ENCODE peak calls at places on chromosome 5, in nine cellular contexts. One of them, this sample, is unnamed.
A peak's percentile ranks its signal among the peaks of the same experiment; 100 is the strongest.

GRCh38 chr5:168585119-168585912 is 6.1 kb upstream of the PANK3 start:
- DNase-seq in activated CD8-positive, alpha-beta memory T cell treated with anti-CD3 and anti-CD28 coated beads for 4 hours: no peak
- DNase-seq in kidney tubule cell: no peak
- DNase-seq in HFF-Myc: no peak
- DNase-seq in stimulated activated CD4-positive, alpha-beta T cell treated with anti-CD3 and anti-CD28 coated beads, Interleukin-1b, Interleukin-23, amount 100 ng/mL, for 4 hours: no peak
- DNase-seq in HTR-8/SVneo: no peak
- DNase-seq in DMS153: no peak
- DNase-seq in SJCRH30: no peak
- DNase-seq in upper lobe of right lung: no peak
- DNase-seq in this sample: no peak

GRCh38 chr5:142143878-142144277 is 35.3 kb downstream of the NDFIP1 start:
- DNase-seq in activated CD8-positive, alpha-beta memory T cell treated with anti-CD3 and anti-CD28 coated beads for 4 hours: no peak
- DNase-seq in kidney tubule cell: peak; percentile 47
- DNase-seq in HFF-Myc: no peak
- DNase-seq in stimulated activated CD4-positive, alpha-beta T cell treated with anti-CD3 and anti-CD28 coated beads, Interleukin-1b, Interleukin-23, amount 100 ng/mL, for 4 hours: no peak
- DNase-seq in HTR-8/SVneo: peak; percentile 21
- DNase-seq in DMS153: no peak
- DNase-seq in SJCRH30: no peak
- DNase-seq in upper lobe of right lung: no peak
- DNase-seq in this sample: peak; percentile 60

GRCh38 chr5:139543423-139543991 is 17.6 kb upstream of the UBE2D2 start:
- DNase-seq in activated CD8-positive, alpha-beta memory T cell treated with anti-CD3 and anti-CD28 coated beads for 4 hours: peak; percentile 8
- DNase-seq in kidney tubule cell: no peak
- DNase-seq in HFF-Myc: no peak
- DNase-seq in stimulated activated CD4-positive, alpha-beta T cell treated with anti-CD3 and anti-CD28 coated beads, Interleukin-1b, Interleukin-23, amount 100 ng/mL, for 4 hours: peak; percentile 28
- DNase-seq in HTR-8/SVneo: no peak
- DNase-seq in DMS153: peak; percentile 9
- DNase-seq in SJCRH30: peak; percentile 76
- DNase-seq in upper lobe of right lung: peak; percentile 85
- DNase-seq in this sample: no peak

GRCh38 chr5:81893961-81894360 is 77.9 kb upstream of the ATG10 start:
- DNase-seq in activated CD8-positive, alpha-beta memory T cell treated with anti-CD3 and anti-CD28 coated beads for 4 hours: no peak
- DNase-seq in kidney tubule cell: no peak
- DNase-seq in HFF-Myc: no peak
- DNase-seq in stimulated activated CD4-positive, alpha-beta T cell treated with anti-CD3 and anti-CD28 coated beads, Interleukin-1b, Interleukin-23, amount 100 ng/mL, for 4 hours: no peak
- DNase-seq in HTR-8/SVneo: no peak
- DNase-seq in DMS153: no peak
- DNase-seq in SJCRH30: no peak
- DNase-seq in upper lobe of right lung: no peak
- DNase-seq in this sample: no peak

GRCh38 chr5:21070871-21071270 is 1082.9 kb upstream of the CDH18 start:
- DNase-seq in activated CD8-positive, alpha-beta memory T cell treated with anti-CD3 and anti-CD28 coated beads for 4 hours: no peak
- DNase-seq in kidney tubule cell: no peak
- DNase-seq in HFF-Myc: no peak
- DNase-seq in stimulated activated CD4-positive, alpha-beta T cell treated with anti-CD3 and anti-CD28 coated beads, Interleukin-1b, Interleukin-23, amount 100 ng/mL, for 4 hours: no peak
- DNase-seq in HTR-8/SVneo: no peak
- DNase-seq in DMS153: no peak
- DNase-seq in SJCRH30: no peak
- DNase-seq in upper lobe of right lung: no peak
- DNase-seq in this sample: no peak

GRCh38 chr5:132215329-132215728 is 12.3 kb downstream of the P4HA2 start:
- DNase-seq in activated CD8-positive, alpha-beta memory T cell treated with anti-CD3 and anti-CD28 coated beads for 4 hours: no peak
- DNase-seq in kidney tubule cell: peak; percentile 97
- DNase-seq in HFF-Myc: peak; percentile 91
- DNase-seq in stimulated activated CD4-positive, alpha-beta T cell treated with anti-CD3 and anti-CD28 coated beads, Interleukin-1b, Interleukin-23, amount 100 ng/mL, for 4 hours: no peak
- DNase-seq in HTR-8/SVneo: peak; percentile 89
- DNase-seq in DMS153: no peak
- DNase-seq in SJCRH30: peak; percentile 98
- DNase-seq in upper lobe of right lung: peak; percentile 91
- DNase-seq in this sample: no peak

GRCh38 chr5:92242170-92242569 is 859.1 kb upstream of the ARRDC3 start:
- DNase-seq in activated CD8-positive, alpha-beta memory T cell treated with anti-CD3 and anti-CD28 coated beads for 4 hours: no peak
- DNase-seq in kidney tubule cell: no peak
- DNase-seq in HFF-Myc: no peak
- DNase-seq in stimulated activated CD4-positive, alpha-beta T cell treated with anti-CD3 and anti-CD28 coated beads, Interleukin-1b, Interleukin-23, amount 100 ng/mL, for 4 hours: no peak
- DNase-seq in HTR-8/SVneo: no peak
- DNase-seq in DMS153: no peak
- DNase-seq in SJCRH30: no peak
- DNase-seq in upper lobe of right lung: no peak
- DNase-seq in this sample: no peak

GRCh38 chr5:142924135-142924883 is 154.1 kb downstream of the ARHGAP26 start:
- DNase-seq in activated CD8-positive, alpha-beta memory T cell treated with anti-CD3 and anti-CD28 coated beads for 4 hours: no peak
- DNase-seq in kidney tubule cell: no peak
- DNase-seq in HFF-Myc: no peak
- DNase-seq in stimulated activated CD4-positive, alpha-beta T cell treated with anti-CD3 and anti-CD28 coated beads, Interleukin-1b, Interleukin-23, amount 100 ng/mL, for 4 hours: no peak
- DNase-seq in HTR-8/SVneo: no peak
- DNase-seq in DMS153: no peak
- DNase-seq in SJCRH30: no peak
- DNase-seq in upper lobe of right lung: no peak
- DNase-seq in this sample: peak; percentile 16

GRCh38 chr5:90802695-90803317 is 244.2 kb downstream of the ADGRV1 start:
- DNase-seq in activated CD8-positive, alpha-beta memory T cell treated with anti-CD3 and anti-CD28 coated beads for 4 hours: no peak
- DNase-seq in kidney tubule cell: peak; percentile 60
- DNase-seq in HFF-Myc: peak; percentile 1
- DNase-seq in stimulated activated CD4-positive, alpha-beta T cell treated with anti-CD3 and anti-CD28 coated beads, Interleukin-1b, Interleukin-23, amount 100 ng/mL, for 4 hours: no peak
- DNase-seq in HTR-8/SVneo: peak; percentile 21
- DNase-seq in DMS153: no peak
- DNase-seq in SJCRH30: peak; percentile 18
- DNase-seq in upper lobe of right lung: no peak
- DNase-seq in this sample: peak; percentile 74

GRCh38 chr5:133754575-133755169 is 142.3 kb upstream of the FSTL4 start:
- DNase-seq in activated CD8-positive, alpha-beta memory T cell treated with anti-CD3 and anti-CD28 coated beads for 4 hours: no peak
- DNase-seq in kidney tubule cell: peak; percentile 49
- DNase-seq in HFF-Myc: no peak
- DNase-seq in stimulated activated CD4-positive, alpha-beta T cell treated with anti-CD3 and anti-CD28 coated beads, Interleukin-1b, Interleukin-23, amount 100 ng/mL, for 4 hours: no peak
- DNase-seq in HTR-8/SVneo: peak; percentile 31
- DNase-seq in DMS153: no peak
- DNase-seq in SJCRH30: peak; percentile 23
- DNase-seq in upper lobe of right lung: no peak
- DNase-seq in this sample: no peak

GRCh38 chr5:132473019-132473531 is 17.5 kb downstream of the IRF1 start:
- DNase-seq in activated CD8-positive, alpha-beta memory T cell treated with anti-CD3 and anti-CD28 coated beads for 4 hours: no peak
- DNase-seq in kidney tubule cell: no peak
- DNase-seq in HFF-Myc: no peak
- DNase-seq in stimulated activated CD4-positive, alpha-beta T cell treated with anti-CD3 and anti-CD28 coated beads, Interleukin-1b, Interleukin-23, amount 100 ng/mL, for 4 hours: no peak
- DNase-seq in HTR-8/SVneo: no peak
- DNase-seq in DMS153: no peak
- DNase-seq in SJCRH30: no peak
- DNase-seq in upper lobe of right lung: peak; percentile 69
- DNase-seq in this sample: no peak

GRCh38 chr5:15350614-15351013 is 149.4 kb upstream of the FBXL7 start:
- DNase-seq in activated CD8-positive, alpha-beta memory T cell treated with anti-CD3 and anti-CD28 coated beads for 4 hours: no peak
- DNase-seq in kidney tubule cell: no peak
- DNase-seq in HFF-Myc: no peak
- DNase-seq in stimulated activated CD4-positive, alpha-beta T cell treated with anti-CD3 and anti-CD28 coated beads, Interleukin-1b, Interleukin-23, amount 100 ng/mL, for 4 hours: no peak
- DNase-seq in HTR-8/SVneo: no peak
- DNase-seq in DMS153: no peak
- DNase-seq in SJCRH30: no peak
- DNase-seq in upper lobe of right lung: no peak
- DNase-seq in this sample: no peak

GRCh38 chr5:158398360-158399201 is 539.6 kb upstream of the CLINT1 start:
- DNase-seq in activated CD8-positive, alpha-beta memory T cell treated with anti-CD3 and anti-CD28 coated beads for 4 hours: no peak
- DNase-seq in kidney tubule cell: peak; percentile 40
- DNase-seq in HFF-Myc: no peak
- DNase-seq in stimulated activated CD4-positive, alpha-beta T cell treated with anti-CD3 and anti-CD28 coated beads, Interleukin-1b, Interleukin-23, amount 100 ng/mL, for 4 hours: no peak
- DNase-seq in HTR-8/SVneo: no peak
- DNase-seq in DMS153: no peak
- DNase-seq in SJCRH30: no peak
- DNase-seq in upper lobe of right lung: no peak
- DNase-seq in this sample: no peak

GRCh38 chr5:162956570-162956969 is 480.8 kb upstream of the CCNG1 start:
- DNase-seq in activated CD8-positive, alpha-beta memory T cell treated with anti-CD3 and anti-CD28 coated beads for 4 hours: no peak
- DNase-seq in kidney tubule cell: no peak
- DNase-seq in HFF-Myc: no peak
- DNase-seq in stimulated activated CD4-positive, alpha-beta T cell treated with anti-CD3 and anti-CD28 coated beads, Interleukin-1b, Interleukin-23, amount 100 ng/mL, for 4 hours: no peak
- DNase-seq in HTR-8/SVneo: no peak
- DNase-seq in DMS153: no peak
- DNase-seq in SJCRH30: no peak
- DNase-seq in upper lobe of right lung: no peak
- DNase-seq in this sample: no peak

GRCh38 chr5:101102506-101102905 is 199.4 kb upstream of the ST8SIA4 start:
- DNase-seq in activated CD8-positive, alpha-beta memory T cell treated with anti-CD3 and anti-CD28 coated beads for 4 hours: no peak
- DNase-seq in kidney tubule cell: peak; percentile 42
- DNase-seq in HFF-Myc: no peak
- DNase-seq in stimulated activated CD4-positive, alpha-beta T cell treated with anti-CD3 and anti-CD28 coated beads, Interleukin-1b, Interleukin-23, amount 100 ng/mL, for 4 hours: no peak
- DNase-seq in HTR-8/SVneo: no peak
- DNase-seq in DMS153: no peak
- DNase-seq in SJCRH30: no peak
- DNase-seq in upper lobe of right lung: no peak
- DNase-seq in this sample: no peak

GRCh38 chr5:113057437-113058052 is 80.9 kb downstream of the DCP2 start:
- DNase-seq in activated CD8-positive, alpha-beta memory T cell treated with anti-CD3 and anti-CD28 coated beads for 4 hours: no peak
- DNase-seq in kidney tubule cell: no peak
- DNase-seq in HFF-Myc: no peak
- DNase-seq in stimulated activated CD4-positive, alpha-beta T cell treated with anti-CD3 and anti-CD28 coated beads, Interleukin-1b, Interleukin-23, amount 100 ng/mL, for 4 hours: no peak
- DNase-seq in HTR-8/SVneo: no peak
- DNase-seq in DMS153: no peak
- DNase-seq in SJCRH30: no peak
- DNase-seq in upper lobe of right lung: no peak
- DNase-seq in this sample: no peak

GRCh38 chr5:88702328-88702727 is 180.7 kb downstream of the MEF2C start:
- DNase-seq in activated CD8-positive, alpha-beta memory T cell treated with anti-CD3 and anti-CD28 coated beads for 4 hours: no peak
- DNase-seq in kidney tubule cell: no peak
- DNase-seq in HFF-Myc: no peak
- DNase-seq in stimulated activated CD4-positive, alpha-beta T cell treated with anti-CD3 and anti-CD28 coated beads, Interleukin-1b, Interleukin-23, amount 100 ng/mL, for 4 hours: no peak
- DNase-seq in HTR-8/SVneo: no peak
- DNase-seq in DMS153: no peak
- DNase-seq in SJCRH30: no peak
- DNase-seq in upper lobe of right lung: no peak
- DNase-seq in this sample: no peak

GRCh38 chr5:154198611-154199230 is 8.2 kb downstream of the GALNT10 start:
- DNase-seq in activated CD8-positive, alpha-beta memory T cell treated with anti-CD3 and anti-CD28 coated beads for 4 hours: no peak
- DNase-seq in kidney tubule cell: peak; percentile 92
- DNase-seq in HFF-Myc: no peak
- DNase-seq in stimulated activated CD4-positive, alpha-beta T cell treated with anti-CD3 and anti-CD28 coated beads, Interleukin-1b, Interleukin-23, amount 100 ng/mL, for 4 hours: no peak
- DNase-seq in HTR-8/SVneo: no peak
- DNase-seq in DMS153: no peak
- DNase-seq in SJCRH30: no peak
- DNase-seq in upper lobe of right lung: no peak
- DNase-seq in this sample: no peak

GRCh38 chr5:180198208-180198607 is 10.8 kb downstream of the RASGEF1C start:
- DNase-seq in activated CD8-positive, alpha-beta memory T cell treated with anti-CD3 and anti-CD28 coated beads for 4 hours: no peak
- DNase-seq in kidney tubule cell: no peak
- DNase-seq in HFF-Myc: no peak
- DNase-seq in stimulated activated CD4-positive, alpha-beta T cell treated with anti-CD3 and anti-CD28 coated beads, Interleukin-1b, Interleukin-23, amount 100 ng/mL, for 4 hours: no peak
- DNase-seq in HTR-8/SVneo: no peak
- DNase-seq in DMS153: no peak
- DNase-seq in SJCRH30: no peak
- DNase-seq in upper lobe of right lung: no peak
- DNase-seq in this sample: no peak

GRCh38 chr5:56666901-56667300 is 148.4 kb upstream of the MAP3K1 start:
- DNase-seq in activated CD8-positive, alpha-beta memory T cell treated with anti-CD3 and anti-CD28 coated beads for 4 hours: no peak
- DNase-seq in kidney tubule cell: no peak
- DNase-seq in HFF-Myc: no peak
- DNase-seq in stimulated activated CD4-positive, alpha-beta T cell treated with anti-CD3 and anti-CD28 coated beads, Interleukin-1b, Interleukin-23, amount 100 ng/mL, for 4 hours: no peak
- DNase-seq in HTR-8/SVneo: no peak
- DNase-seq in DMS153: no peak
- DNase-seq in SJCRH30: no peak
- DNase-seq in upper lobe of right lung: no peak
- DNase-seq in this sample: no peak

GRCh38 chr5:13946111-13946510 is 1.6 kb upstream of the DNAH5 start:
- DNase-seq in activated CD8-positive, alpha-beta memory T cell treated with anti-CD3 and anti-CD28 coated beads for 4 hours: no peak
- DNase-seq in kidney tubule cell: no peak
- DNase-seq in HFF-Myc: no peak
- DNase-seq in stimulated activated CD4-positive, alpha-beta T cell treated with anti-CD3 and anti-CD28 coated beads, Interleukin-1b, Interleukin-23, amount 100 ng/mL, for 4 hours: no peak
- DNase-seq in HTR-8/SVneo: no peak
- DNase-seq in DMS153: no peak
- DNase-seq in SJCRH30: no peak
- DNase-seq in upper lobe of right lung: no peak
- DNase-seq in this sample: no peak

This sample was measured in SW 1271.